ENCODE peak calls at places on chromosomes 5 and 9, in seven cellular contexts. N, P, T, C, X, F and V are unnamed samples.

GRCh38 chr9:135887585-135888050 is 19.7 kb downstream of the CAMSAP1 start:
- DNase-seq in F (no peak), P (peak), T (no peak), N (no peak), X (no peak), C (no peak), V (peak)

GRCh38 chr9:107684224-107684623 is 194.7 kb upstream of the KLF4 start:
- DNase-seq in N (no peak), X (no peak), C (no peak), F (peak), P (no peak), T (no peak), V (no peak)

GRCh38 chr9:91734371-91734981 is 215.6 kb downstream of the ROR2 start:
- DNase-seq in N (peak), T (peak), C (peak), F (peak), P (peak), X (peak), V (peak)

GRCh38 chr9:125634040-125634717 is 72.8 kb downstream of the MAPKAP1 start:
- DNase-seq in N (no peak), T (no peak), F (no peak), P (no peak), C (no peak), X (no peak), V (no peak)

GRCh38 chr5:94778712-94779111 is 160.2 kb downstream of the SLF1 start:
- DNase-seq in T (no peak), P (no peak), X (no peak), N (no peak), F (no peak), C (no peak), V (no peak)

GRCh38 chr9:82546131-82546530 is 516.8 kb downstream of the RASEF start:
- DNase-seq in F (no peak), N (no peak), C (no peak), X (no peak), T (no peak), P (peak), V (no peak)

GRCh38 chr5:139971202-139971725 is 71.8 kb downstream of the NRG2 start:
- DNase-seq in F (no peak), N (no peak), T (no peak), X (no peak), P (no peak), C (no peak), V (no peak)

GRCh38 chr9:130883479-130883878 is 13.1 kb downstream of the QRFP start:
- DNase-seq in T (no peak), P (no peak), X (no peak), C (no peak), N (no peak), F (no peak), V (no peak)

GRCh38 chr5:143499480-143500114 is 96.1 kb upstream of the NR3C1 start:
- DNase-seq in T (no peak), F (no peak), P (no peak), X (no peak), N (no peak), C (no peak), V (no peak)

GRCh38 chr5:168365581-168366081 is 74.2 kb downstream of the WWC1 start:
- DNase-seq in X (peak), C (no peak), N (no peak), P (peak), F (no peak), T (no peak), V (no peak)

GRCh38 chr9:7234144-7234543 is 476.4 kb downstream of the KDM4C start:
- DNase-seq in C (no peak), P (peak), X (no peak), N (no peak), T (no peak), F (peak), V (no peak)

GRCh38 chr5:144549580-144549979 is 378.9 kb downstream of the KCTD16 start:
- DNase-seq in F (peak), N (no peak), P (no peak), X (peak), T (no peak), C (no peak), V (no peak)

GRCh38 chr9:109889456-109889855 is 109.5 kb downstream of the PALM2AKAP2 start:
- DNase-seq in X (no peak), T (no peak), N (no peak), P (no peak), C (no peak), F (no peak), V (no peak)

GRCh38 chr9:125593581-125593980 is 113.4 kb downstream of the MAPKAP1 start:
- DNase-seq in P (no peak), N (no peak), F (peak), T (no peak), C (no peak), X (no peak), V (no peak)